ENCODE peak calls at places on chromosomes 3 and 15, in five cellular contexts. U is NCI-H1417, X is heart left ventricle, H is AG08395, V is cardiac fibroblast. S is an unnamed sample.

GRCh38 chr3:56423537-56424209 is 44.6 kb downstream of the ERC2 start:
- DNase-seq in V (no peak), U (no peak), H (no peak), X (no peak), S (no peak)

GRCh38 chr3:50219285-50219684 is 14.2 kb downstream of the SLC38A3 start:
- DNase-seq in V (no peak), X (no peak), U (no peak), H (no peak), S (no peak)

GRCh38 chr15:71218272-71218805 is 103.1 kb downstream of the THSD4 start:
- DNase-seq in V (peak), H (no peak), X (no peak), U (no peak), S (no peak)

GRCh38 chr3:131402391-131403039 is 20.9 kb downstream of the NUDT16 start:
- DNase-seq in X (no peak), U (no peak), V (peak), H (peak), S (no peak)

GRCh38 chr3:126439346-126439967 is 36.2 kb downstream of the ZXDC start:
- DNase-seq in U (no peak), V (no peak), X (no peak), H (no peak), S (no peak)

GRCh38 chr3:188008582-188009213 is 145.3 kb upstream of the LPP start:
- DNase-seq in X (no peak), V (no peak), U (no peak), H (no peak), S (no peak)

GRCh38 chr3:170007031-170007663 is 30.6 kb upstream of the GPR160 start:
- DNase-seq in V (peak), H (peak), U (no peak), X (no peak), S (peak)

GRCh38 chr3:53773330-53773583 is 73.0 kb downstream of the CHDH start:
- DNase-seq in U (no peak), X (no peak), V (no peak), H (no peak), S (no peak)

GRCh38 chr3:107172411-107172810 is 204.8 kb upstream of the CCDC54 start:
- DNase-seq in X (no peak), H (no peak), U (no peak), V (no peak), S (no peak)

GRCh38 chr3:31384117-31384516 is 148.6 kb upstream of the STT3B start:
- DNase-seq in U (no peak), H (no peak), V (no peak), X (no peak), S (no peak)

GRCh38 chr3:142999881-143000280 is 1.5 kb upstream of the U2SURP start:
- DNase-seq in H (no peak), U (peak), X (no peak), V (peak), S (no peak)

GRCh38 chr3:88307666-88308065 is 157.9 kb downstream of the C3orf38 start:
- DNase-seq in X (no peak), U (no peak), V (no peak), H (no peak), S (no peak)

GRCh38 chr3:40055956-40056355 is 246.5 kb downstream of the MYRIP start:
- DNase-seq in V (no peak), X (no peak), U (no peak), H (no peak), S (no peak)

GRCh38 chr3:155282416-155283091 is 10.9 kb downstream of the STRIT1 start:
- DNase-seq in V (peak), U (no peak), H (peak), X (no peak), S (no peak)

GRCh38 chr15:39919740-39920509 is at the start of gene GPR176:
- DNase-seq in H (peak), U (peak), V (peak), X (peak), S (peak)

GRCh38 chr15:51051776-51052175 is 42.9 kb downstream of the TNFAIP8L3 start:
- DNase-seq in V (peak), X (peak), H (peak), U (no peak), S (peak)

GRCh38 chr3:197847866-197848401 is 56.9 kb downstream of the LRCH3 start:
- DNase-seq in U (peak), V (no peak), H (peak), X (no peak), S (no peak)

GRCh38 chr3:53168175-53168923 is 7.3 kb downstream of the PRKCD start:
- DNase-seq in U (no peak), H (no peak), X (peak), V (no peak), S (no peak)

GRCh38 chr3:43105224-43105596 is 669 bp downstream of the POMGNT2 start:
- DNase-seq in U (peak), X (no peak), V (no peak), H (no peak), S (peak)

GRCh38 chr3:8298021-8298954 is 203.3 kb upstream of the LMCD1 start:
- DNase-seq in U (peak), H (no peak), V (no peak), X (no peak), S (no peak)

GRCh38 chr3:123365450-123366143 is 83.3 kb downstream of the ADCY5 start:
- DNase-seq in X (no peak), U (peak), H (peak), V (no peak), S (no peak)

GRCh38 chr3:179071161-179071568 is 444 bp downstream of the ZMAT3 start:
- DNase-seq in H (no peak), V (no peak), X (no peak), U (peak), S (no peak)

GRCh38 chr3:40262331-40262730 is 47.2 kb upstream of the EIF1B start:
- DNase-seq in X (no peak), H (no peak), V (no peak), U (no peak), S (no peak)

GRCh38 chr15:83285284-83285978 is 967 bp upstream of the BNC1 start:
- DNase-seq in U (no peak), H (no peak), V (no peak), X (no peak), S (no peak)

GRCh38 chr3:127881586-127881985 is 33.4 kb upstream of the KBTBD12 start:
- DNase-seq in X (no peak), U (no peak), H (no peak), V (no peak), S (no peak)

GRCh38 chr3:126781889-126782491 is 78.0 kb downstream of the CHCHD6 start:
- DNase-seq in V (peak), X (no peak), H (peak), U (peak), S (no peak)